ENCODE peak calls at places on chromosomes 3 and 15, in eight cellular contexts. O is HEK293T, Z is NCI-H460, N is Kasumi-1, Q is AG04450, F is HT-29, C is fibroblast of lung, G is NCI-H748 treated with DMSO at 0.1 percent for 48 hours. D is an unnamed sample.

GRCh38 chr15:39025881-39026280 is 461.3 kb upstream of the RASGRP1 start:
- DNase-seq in F (no peak), G (no peak), N (no peak), Q (no peak), Z (no peak), C (no peak), O (no peak), D (no peak)

GRCh38 chr3:197408177-197408957 is 110.0 kb upstream of the DLG1 start:
- DNase-seq in G (no peak), C (peak), Q (no peak), Z (no peak), O (peak), N (no peak), F (no peak), D (no peak)

GRCh38 chr15:98276018-98276417 is 315.5 kb downstream of the ARRDC4 start:
- DNase-seq in F (no peak), G (no peak), Z (no peak), C (no peak), Q (no peak), O (no peak), N (no peak), D (no peak)

GRCh38 chr15:59315914-59316428 is 56.7 kb downstream of the MYO1E start:
- DNase-seq in F (peak), O (no peak), Z (no peak), N (no peak), C (peak), G (no peak), Q (no peak), D (peak)

GRCh38 chr3:94137377-94137776 is 74.5 kb downstream of the NSUN3 start:
- DNase-seq in G (no peak), O (no peak), N (no peak), C (peak), F (no peak), Z (no peak), Q (no peak), D (no peak)

GRCh38 chr3:189947948-189948723 is 172.6 kb downstream of the P3H2 start:
- DNase-seq in O (no peak), F (peak), G (peak), N (peak), Z (peak), C (no peak), Q (no peak), D (peak)

GRCh38 chr3:68620211-68620610 is 312.1 kb downstream of the TAFA4 start:
- DNase-seq in Z (no peak), N (no peak), G (no peak), Q (no peak), C (no peak), F (no peak), O (no peak), D (no peak)

GRCh38 chr15:100056411-100057072 is 285.2 kb downstream of the ADAMTS17 start:
- DNase-seq in G (no peak), F (no peak), Z (no peak), N (no peak), C (no peak), Q (no peak), O (no peak), D (no peak)

GRCh38 chr3:45188714-45189659 is 37.1 kb downstream of the TMEM158 start:
- DNase-seq in Q (no peak), O (no peak), C (no peak), G (no peak), F (no peak), N (no peak), Z (no peak), D (no peak)

GRCh38 chr3:46646700-46647099 is 34.4 kb downstream of the FAM240A start:
- DNase-seq in N (no peak), Z (no peak), F (no peak), Q (peak), C (peak), O (no peak), G (no peak), D (no peak)

GRCh38 chr15:91515188-91515754 is 338.2 kb upstream of the SLCO3A1 start:
- DNase-seq in Q (peak), Z (no peak), N (peak), G (no peak), F (no peak), C (peak), O (no peak), D (peak)

GRCh38 chr3:117407317-117407716 is 697.7 kb downstream of the TUSC7 start:
- DNase-seq in N (peak), G (no peak), Z (peak), F (peak), Q (no peak), C (peak), O (peak), D (peak)

GRCh38 chr3:72977463-72977862 is 19.1 kb upstream of the PPP4R2 start:
- DNase-seq in Q (no peak), G (no peak), C (peak), N (no peak), F (no peak), O (no peak), Z (no peak), D (no peak)

GRCh38 chr3:44284949-44285348 is 43.3 kb downstream of the TOPAZ1 start:
- DNase-seq in F (no peak), N (no peak), G (no peak), Q (no peak), O (no peak), Z (no peak), C (peak), D (no peak)

GRCh38 chr3:12588039-12588673 is 31.3 kb downstream of the MKRN2 start:
- DNase-seq in O (no peak), Q (no peak), G (no peak), N (no peak), F (no peak), Z (no peak), C (peak), D (peak)